ENCODE peak calls at places on chromosomes 4 and X, in four cellular contexts. O is hepatocyte, K is MCF 10A, F is choroid plexus epithelial cell. G is an unnamed sample.

GRCh38 chrX:17674611-17675010 is 62.7 kb upstream of the SCML1 start:
- DNase-seq in O (no peak), K (peak), F (peak), G (no peak)

GRCh38 chrX:63686878-63687714 is 97.9 kb downstream of the ARHGEF9 start:
- DNase-seq in O (peak), K (peak), F (peak), G (no peak)

GRCh38 chr4:113013746-113014145 is 35.7 kb upstream of the ANK2 start:
- DNase-seq in O (no peak), K (no peak), F (peak), G (no peak)

GRCh38 chr4:79948739-79949138 is 124.3 kb downstream of the ANTXR2 start:
- DNase-seq in O (no peak), K (no peak), F (no peak), G (no peak)

GRCh38 chr4:21386166-21386780 is 562.3 kb downstream of the KCNIP4 start:
- DNase-seq in O (no peak), K (peak), F (no peak), G (no peak)

GRCh38 chr4:80266267-80266901 is at the start of gene FGF5:
- DNase-seq in O (peak), K (peak), F (peak), G (peak)

GRCh38 chrX:131633285-131633917 is 89.5 kb downstream of the OR13H1 start:
- DNase-seq in O (peak), K (peak), F (peak), G (no peak)

GRCh38 chr4:76219299-76220055 is 5.9 kb upstream of the SCARB2 start:
- DNase-seq in O (peak), K (peak), F (peak), G (no peak)

GRCh38 chr4:88230953-88231835 is 53.2 kb downstream of the PPM1K start:
- DNase-seq in O (no peak), K (no peak), F (peak), G (no peak)

GRCh38 chr4:24742773-24743676 is 52.3 kb upstream of the SOD3 start:
- DNase-seq in O (no peak), K (no peak), F (no peak), G (no peak)

GRCh38 chr4:142846729-142847606 is 867 bp upstream of the INPP4B start:
- DNase-seq in O (peak), K (peak), F (peak), G (peak)

GRCh38 chr4:78057135-78057599 is at the start of gene FRAS1:
- DNase-seq in O (peak), K (no peak), F (peak), G (peak)

GRCh38 chr4:78059938-78060337 is 2.8 kb downstream of the FRAS1 start:
- DNase-seq in O (no peak), K (no peak), F (no peak), G (no peak)

GRCh38 chr4:78057600-78058560 is 757 bp downstream of the FRAS1 start:
- DNase-seq in O (peak), K (peak), F (peak), G (peak)

GRCh38 chr4:78058591-78059523 is 1.7 kb downstream of the FRAS1 start:
- DNase-seq in O (peak), K (peak), F (peak), G (peak)

GRCh38 chr4:78059524-78059889 is 2.4 kb downstream of the FRAS1 start:
- DNase-seq in O (peak), K (peak), F (peak), G (no peak)
- TF ChIP-seq CTCF in O (peak), K (peak), F (peak), G (peak)

GRCh38 chr4:135718019-135718418 is 1516.4 kb upstream of the PABPC4L start:
- DNase-seq in O (no peak), K (peak), F (peak), G (no peak)
- TF ChIP-seq CTCF in O (peak), K (no peak), F (peak), G (no peak)

GRCh38 chr4:108738307-108738706 is 24.5 kb downstream of the ETNPPL start:
- DNase-seq in O (no peak), K (peak), F (peak), G (no peak)

GRCh38 chr4:108742451-108742850 is 20.4 kb downstream of the ETNPPL start:
- DNase-seq in O (no peak), K (no peak), F (no peak), G (no peak)

GRCh38 chr4:108744307-108744706 is 18.5 kb downstream of the ETNPPL start:
- DNase-seq in O (no peak), K (no peak), F (no peak), G (no peak)

DNA sequence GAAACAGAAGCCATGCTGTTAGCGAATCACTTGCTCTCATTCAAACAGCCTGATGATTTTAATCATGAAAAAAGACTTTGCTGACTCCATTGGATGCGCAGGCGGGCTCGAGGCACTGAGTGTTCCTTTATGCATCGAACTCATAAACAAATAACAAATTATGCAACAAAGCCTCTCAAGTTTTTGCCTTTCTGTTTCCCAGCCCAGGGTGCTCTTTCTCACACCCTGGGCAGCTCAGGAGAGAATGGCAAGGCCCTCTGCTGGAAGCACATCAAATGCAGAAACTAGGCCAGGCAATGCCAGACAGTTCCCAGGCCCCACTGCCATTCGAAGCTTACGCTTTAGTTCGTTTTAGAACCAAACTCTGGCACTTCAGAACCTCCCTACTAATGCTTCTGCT is 19.8 kb downstream of the ETNPPL start:
- DNase-seq in O (no peak), K (no peak), F (no peak), G (no peak)
- TF ChIP-seq CTCF in O (no peak), K (no peak), F (peak), G (no peak)

DNA sequence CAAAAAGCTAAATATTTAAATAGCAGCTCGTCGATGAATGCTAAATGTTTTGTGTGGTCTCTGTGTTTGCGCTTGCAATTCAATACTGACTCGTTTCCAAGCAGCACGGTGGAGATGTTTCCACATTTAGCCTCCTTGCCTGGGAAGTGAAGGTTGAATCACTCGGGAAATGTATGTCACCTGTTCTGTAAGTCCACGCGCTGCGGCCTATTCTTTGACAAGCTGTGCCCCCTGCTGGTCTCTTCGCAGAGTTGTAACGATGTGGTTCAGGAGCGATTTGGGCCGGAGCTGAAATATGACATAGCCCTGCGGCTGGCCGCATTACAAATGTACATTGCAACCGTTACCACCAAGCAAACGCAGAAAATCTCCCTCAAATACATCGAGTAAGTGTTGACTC is 89.6 kb upstream of the PRPS2 start:
- DNase-seq in O (peak), K (peak), F (peak), G (no peak)
- TF ChIP-seq CTCF in O (peak), K (peak), F (peak), G (peak)

GRCh38 chr4:183139058-183139740 is 40.1 kb downstream of the WWC2 start:
- DNase-seq in O (no peak), K (no peak), F (no peak), G (no peak)

GRCh38 chr4:183140911-183141320 is 41.9 kb downstream of the WWC2 start:
- DNase-seq in O (no peak), K (peak), F (peak), G (no peak)

GRCh38 chr4:183139972-183140570 is 41.0 kb downstream of the WWC2 start:
- DNase-seq in O (no peak), K (no peak), F (no peak), G (no peak)

GRCh38 chr4:183142566-183143545 is 43.8 kb downstream of the WWC2 start:
- DNase-seq in O (peak), K (peak), F (peak), G (no peak)

DNA sequence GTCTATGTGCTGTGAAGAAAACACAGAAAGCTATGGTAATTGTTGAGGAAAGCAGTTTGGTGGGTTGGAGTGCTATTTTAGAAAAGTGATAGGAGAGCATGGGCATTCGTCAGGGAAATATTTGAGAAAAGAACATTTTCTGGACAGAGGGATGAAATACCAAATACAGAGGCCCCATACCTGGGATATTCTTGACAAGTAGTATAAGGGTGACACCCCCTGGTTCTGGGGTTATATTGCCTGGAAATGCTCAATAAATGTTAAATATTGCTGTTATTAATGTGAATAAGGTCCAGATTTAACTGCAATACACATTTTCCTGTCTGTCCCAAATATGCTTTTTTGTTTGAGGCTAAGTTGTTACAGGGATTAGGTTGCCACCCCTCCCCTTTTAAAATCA is 42.9 kb downstream of the WWC2 start:
- DNase-seq in O (no peak), K (no peak), F (no peak), G (no peak)
- TF ChIP-seq CTCF in O (no peak), K (peak), F (peak), G (no peak)

GRCh38 chrX:118823263-118824172 is at the start of gene ZCCHC12:
- DNase-seq in O (peak), K (no peak), F (peak), G (peak)
- TF ChIP-seq CTCF in O (no peak), K (no peak), F (no peak), G (no peak)

GRCh38 chr4:31793907-31794306 is 1073.7 kb downstream of the PCDH7 start:
- DNase-seq in O (no peak), K (no peak), F (peak), G (no peak)
- TF ChIP-seq CTCF in O (peak), K (no peak), F (peak), G (no peak)

DNA sequence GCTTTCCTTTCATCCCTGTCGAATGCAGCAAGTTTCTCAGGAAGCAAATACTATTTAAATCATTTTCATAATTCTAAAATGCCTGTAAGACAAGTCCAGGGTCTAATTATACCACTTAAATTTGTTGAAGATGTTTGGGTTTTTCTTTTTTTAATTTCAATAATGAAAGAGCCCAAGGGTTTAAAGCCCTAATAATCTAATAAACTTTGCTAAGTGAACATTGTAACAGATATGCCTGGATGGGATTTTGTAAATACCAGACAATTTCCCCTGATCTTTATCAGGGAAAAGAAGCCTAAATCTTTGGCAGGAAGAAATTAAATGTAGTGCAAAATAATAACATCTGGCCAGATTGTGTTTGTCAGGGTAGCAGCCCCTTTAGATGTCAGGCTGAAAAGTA is 45.7 kb downstream of the GPC3 start:
- DNase-seq in O (no peak), K (no peak), F (no peak), G (no peak)
- TF ChIP-seq CTCF in O (no peak), K (no peak), F (no peak), G (no peak)

DNA sequence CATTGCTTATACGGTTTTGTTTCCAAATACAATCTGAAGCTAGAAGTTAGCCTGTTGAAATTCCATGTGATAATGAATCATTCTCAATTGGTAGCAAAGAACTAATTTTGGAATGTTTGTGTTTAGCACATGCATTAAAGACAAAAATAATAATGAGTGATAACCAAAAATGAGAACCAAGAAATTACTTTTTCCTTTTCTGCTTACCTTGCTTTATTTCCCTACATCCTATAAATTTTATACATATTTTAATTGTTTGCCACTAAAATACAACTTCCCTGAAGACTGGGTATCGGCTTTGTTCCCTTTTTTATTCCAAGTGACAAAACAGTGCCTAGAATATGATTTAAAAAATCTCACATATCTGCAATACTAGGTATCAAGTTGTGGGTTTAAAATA is 203.8 kb upstream of the TACR3 start:
- DNase-seq in O (no peak), K (no peak), F (no peak), G (no peak)
- TF ChIP-seq CTCF in O (no peak), K (no peak), F (no peak), G (no peak)

GRCh38 chr4:84750260-84750955 is 167.5 kb downstream of the CDS1 start:
- DNase-seq in O (peak), K (peak), F (peak), G (no peak)
- TF ChIP-seq CTCF in O (peak), K (peak), F (peak), G (no peak)